ENCODE peak calls at places on chromosomes 5 and 9, in six cellular contexts. Y is body of pancreas, M is heart left ventricle, E is sigmoid colon, N is left ventricle myocardium inferior, W is fibroblast of lung. C is an unnamed sample.
A peak's percentile ranks its signal among the peaks of the same experiment; 100 is the strongest.

GRCh38 chr9:4507306-4507705 is 17.0 kb downstream of the SLC1A1 start:
- DNase-seq in M (no peak), E (no peak), Y (no peak), W (peak; percentile 27), N (no peak), C (no peak)

GRCh38 chr9:134403292-134403681 is 77.0 kb downstream of the RXRA start:
- DNase-seq in W (no peak), E (no peak), Y (no peak), N (peak; percentile 70), M (peak; percentile 88), C (no peak)

GRCh38 chr5:150092159-150092787 is 5.9 kb upstream of the CSF1R start:
- DNase-seq in Y (no peak), M (no peak), E (no peak), W (no peak), N (no peak), C (no peak)

GRCh38 chr9:113456235-113456634 is 7.3 kb upstream of the RGS3 start:
- DNase-seq in M (no peak), W (peak; percentile 45), N (no peak), Y (no peak), E (no peak), C (no peak)

GRCh38 chr5:16291894-16292293 is 112.3 kb upstream of the MARCHF11 start:
- DNase-seq in N (no peak), E (no peak), M (no peak), W (no peak), Y (no peak), C (no peak)

GRCh38 chr5:137500616-137501225 is 1.6 kb upstream of the SPOCK1 start:
- DNase-seq in W (no peak), E (no peak), N (no peak), Y (no peak), M (no peak), C (no peak)

GRCh38 chr5:5902665-5903064 is 475.7 kb downstream of the MED10 start:
- DNase-seq in E (no peak), N (no peak), M (no peak), W (no peak), Y (no peak), C (no peak)

GRCh38 chr5:100777680-100778281 is 125.3 kb downstream of the ST8SIA4 start:
- DNase-seq in E (no peak), N (no peak), Y (peak; percentile 67), M (no peak), W (peak; percentile 85), C (no peak)

GRCh38 chr9:136650648-136651047 is 12.1 kb upstream of the EGFL7 start:
- DNase-seq in W (no peak), N (no peak), Y (no peak), E (no peak), M (no peak), C (no peak)

GRCh38 chr5:128213340-128213739 is 129.8 kb downstream of the SLC12A2 start:
- DNase-seq in N (no peak), M (peak; percentile 27), Y (peak; percentile 68), E (no peak), W (peak; percentile 58), C (no peak)

GRCh38 chr9:108099854-108100253 is 610.3 kb upstream of the KLF4 start:
- DNase-seq in N (no peak), Y (no peak), M (no peak), E (no peak), W (no peak), C (no peak)

DNA sequence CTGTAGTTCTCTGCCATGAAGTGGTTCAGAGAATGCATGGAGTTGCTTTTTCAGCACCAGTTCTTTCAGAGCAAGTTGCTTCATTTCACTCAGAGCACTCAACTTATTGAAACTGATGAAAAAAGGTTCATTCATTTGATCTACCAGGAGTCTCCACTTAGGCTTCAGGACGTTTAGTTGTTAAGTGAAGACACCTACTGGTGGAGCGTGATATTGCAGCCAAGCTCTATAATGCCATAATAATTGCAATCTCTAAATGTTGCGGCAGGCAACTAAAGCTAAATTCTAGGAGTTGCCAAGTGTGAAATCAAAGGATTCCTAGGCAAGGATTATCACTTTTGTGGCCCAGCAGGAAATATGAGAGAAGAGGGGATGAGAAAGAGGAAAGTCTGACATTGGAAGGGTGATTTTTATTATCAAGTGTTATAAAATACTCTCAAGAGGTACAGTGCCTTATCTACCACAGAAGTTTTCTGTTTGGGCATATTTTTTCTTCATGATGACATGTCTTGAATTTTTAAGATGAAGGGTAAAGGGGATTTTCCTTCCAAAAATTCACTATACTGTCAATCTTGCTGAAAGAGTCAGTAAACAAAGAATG is 83.6 kb downstream of the SH3PXD2B start:
- DNase-seq in E (no peak), N (no peak), W (peak; percentile 39), Y (peak; percentile 62), M (no peak), C (no peak)
- H3K27me3 ChIP-seq in E (no peaks in the 10 kb centered on the region), N (no peaks in the 10 kb centered on the region), W (no peaks in the 10 kb centered on the region), Y (no peaks in the 10 kb centered on the region), M (no peaks in the 10 kb centered on the region), C (no peaks in the 10 kb centered on the region)

GRCh38 chr5:176740131-176740701 is 70.1 kb upstream of the UNC5A start:
- DNase-seq in N (no peak), M (no peak), W (no peak), E (peak; percentile 40), Y (no peak), C (peak; percentile 32)

GRCh38 chr5:176740702-176741565 is 69.4 kb upstream of the UNC5A start:
- DNase-seq in N (no peak), E (peak; percentile 46), Y (no peak), M (no peak), W (no peak), C (peak; percentile 64)

GRCh38 chr5:176742246-176743105 is 67.9 kb upstream of the UNC5A start:
- DNase-seq in Y (no peak), M (no peak), N (no peak), E (no peak), W (no peak), C (peak; percentile 36)

GRCh38 chr5:176743136-176743827 is 67.1 kb upstream of the UNC5A start:
- DNase-seq in E (no peak), Y (no peak), W (no peak), N (no peak), M (no peak), C (peak; percentile 54)

DNA sequence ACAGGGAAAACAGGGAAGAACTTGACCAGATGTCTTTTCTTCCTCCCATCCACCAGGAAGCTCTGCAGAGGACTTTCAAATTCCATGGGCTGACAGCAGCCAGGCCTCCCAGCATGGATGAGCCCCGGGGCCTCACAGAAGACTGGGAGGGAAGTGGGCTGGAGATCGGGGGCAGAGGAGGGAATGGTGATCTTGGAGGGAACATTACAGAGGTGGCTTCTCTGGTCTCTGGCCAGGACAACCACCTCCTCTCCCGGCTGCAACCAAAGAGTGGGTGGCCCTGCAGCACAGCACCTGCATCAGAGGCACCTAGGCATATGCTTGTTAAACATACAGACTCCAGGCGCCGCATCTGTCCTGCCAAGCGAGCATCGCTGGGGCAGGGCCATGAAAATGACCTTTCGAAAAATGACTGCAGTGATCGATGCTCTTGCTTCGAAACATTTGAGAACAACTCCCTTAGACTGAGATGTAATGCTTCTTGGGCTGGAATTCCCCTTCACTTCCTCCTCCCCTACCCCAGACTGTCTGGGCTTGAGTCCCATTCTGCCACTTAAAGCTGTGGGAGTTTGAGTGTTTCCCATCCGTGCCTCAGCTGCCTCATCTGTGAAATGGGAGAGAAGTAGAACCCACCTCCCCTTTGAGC is 68.7 kb upstream of the UNC5A start:
- DNase-seq in Y (no peak), W (no peak), N (no peak), E (peak; percentile 46), M (no peak), C (peak; percentile 25)
- H3K27me3 ChIP-seq in Y (no peaks in the 10 kb centered on the region), W (peaks cover 77% of the 10 kb centered on the region), N (peaks cover 99% of the 10 kb centered on the region), E (peaks cover 18% of the 10 kb centered on the region), M (peaks cover 57% of the 10 kb centered on the region), C (peaks cover 40% of the 10 kb centered on the region)

DNA sequence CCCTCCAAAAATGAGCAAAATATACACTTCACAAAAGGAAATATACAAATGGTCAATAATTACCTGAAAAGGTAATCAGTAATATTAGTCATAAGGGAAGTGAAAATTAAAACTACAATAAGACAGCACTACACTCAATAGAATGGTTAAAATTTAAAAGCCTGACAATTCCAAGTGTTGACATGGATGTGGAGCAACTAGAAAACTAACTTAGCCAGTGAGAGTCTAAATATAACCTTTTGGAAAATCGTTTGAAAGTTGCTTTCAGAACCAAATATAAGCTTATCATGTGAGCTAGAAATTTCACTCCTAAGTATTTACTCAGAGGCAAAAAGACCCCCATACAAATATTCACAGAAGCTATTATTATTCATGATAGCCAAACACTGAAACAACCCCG is 105.1 kb upstream of the MVB12B start:
- DNase-seq in E (no peak), M (no peak), N (no peak), W (no peak), Y (no peak), C (no peak)
- H3K27me3 ChIP-seq in E (peaks cover 10% of the 10 kb centered on the region), M (peaks cover 11% of the 10 kb centered on the region), N (peaks cover 97% of the 10 kb centered on the region), W (peaks cover 12% of the 10 kb centered on the region), Y (no peaks in the 10 kb centered on the region), C (no peaks in the 10 kb centered on the region)

GRCh38 chr5:181170996-181171395 is 23.6 kb downstream of the OR2V2 start:
- DNase-seq in N (no peak), M (no peak), W (peak; percentile 83), Y (no peak), E (no peak), C (no peak)
- H3K27me3 ChIP-seq in N (peaks cover 100% of the 10 kb centered on the region), M (peaks cover 84% of the 10 kb centered on the region), W (no peaks in the 10 kb centered on the region), Y (no peaks in the 10 kb centered on the region), E (peaks cover 33% of the 10 kb centered on the region), C (peaks cover 60% of the 10 kb centered on the region)

DNA sequence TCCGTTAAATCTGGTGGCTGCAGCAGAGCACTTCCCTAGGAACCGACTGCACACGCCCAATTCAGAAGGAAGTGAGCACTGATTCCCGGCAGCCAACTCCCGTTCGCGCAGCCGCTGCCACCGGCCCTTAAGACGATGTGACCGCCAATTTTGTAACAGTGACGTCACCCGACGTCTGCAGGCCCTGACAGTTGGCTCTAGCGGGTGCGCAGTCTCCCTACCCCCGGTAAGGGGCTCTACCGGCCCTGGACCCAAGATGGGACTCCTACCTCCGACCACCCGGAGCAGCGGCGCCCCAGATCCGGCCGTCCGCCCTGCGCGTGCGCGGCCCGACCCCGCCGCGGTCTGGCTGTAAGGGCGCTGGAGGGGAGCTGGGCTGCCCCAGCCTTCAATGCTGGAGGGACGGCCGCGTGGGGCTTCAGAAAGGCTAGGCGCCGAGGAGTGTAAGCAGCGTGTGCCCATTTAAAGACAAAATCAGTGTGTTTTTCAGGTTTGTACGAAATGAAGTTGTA is 19.1 kb downstream of the DNAJA1 start:
- DNase-seq in N (peak; percentile 86), W (peak; percentile 95), Y (peak; percentile 91), M (peak; percentile 91), E (peak; percentile 95), C (peak; percentile 93)
- H3K27me3 ChIP-seq in N (no peaks in the 10 kb centered on the region), W (no peaks in the 10 kb centered on the region), Y (no peaks in the 10 kb centered on the region), M (no peaks in the 10 kb centered on the region), E (no peaks in the 10 kb centered on the region), C (no peaks in the 10 kb centered on the region)